ENCODE peak calls at places on chromosome 22, in four cellular contexts. R is fibroblast of lung, M is psoas muscle, Q is mesenchymal stem cell. K is an unnamed sample.

GRCh38 chr22:45503071-45503815 is 560 bp downstream of the FBLN1 start:
- DNase-seq in R (no peak), M (no peak), Q (peak; percentile 45), K (peak; percentile 68)

GRCh38 chr22:45284705-45285305 is at the start of gene UPK3A:
- DNase-seq in R (no peak), M (peak; percentile 88), Q (peak; percentile 29), K (peak; percentile 64)

GRCh38 chr22:43883012-43883661 is 8.7 kb downstream of the PNPLA5 start:
- DNase-seq in R (peak; percentile 79), M (peak; percentile 36), Q (peak; percentile 63), K (peak; percentile 74)

GRCh38 chr22:48947636-48948035 is 880.0 kb downstream of the BRD1 start:
- DNase-seq in R (no peak), M (no peak), Q (no peak), K (no peak)

GRCh38 chr22:45150139-45150538 is 13.6 kb upstream of the NUP50 start:
- DNase-seq in R (no peak), M (no peak), Q (no peak), K (no peak)

GRCh38 chr22:32202539-32203180 is 2.2 kb downstream of the RFPL2 start:
- DNase-seq in R (peak; percentile 16), M (no peak), Q (peak; percentile 14), K (peak; percentile 37)

GRCh38 chr22:37345863-37346514 is 63.7 kb downstream of the CYTH4 start:
- DNase-seq in R (peak; percentile 92), M (no peak), Q (peak; percentile 81), K (no peak)

GRCh38 chr22:37330200-37331033 is 48.1 kb downstream of the CYTH4 start:
- DNase-seq in R (peak; percentile 79), M (no peak), Q (peak; percentile 92), K (peak; percentile 88)

GRCh38 chr22:38467904-38468760 is at the start of gene KDELR3:
- DNase-seq in R (peak; percentile 55), M (peak; percentile 73), Q (peak; percentile 71), K (no peak)

GRCh38 chr22:29987143-29987542 is 93.1 kb upstream of the HORMAD2 start:
- DNase-seq in R (no peak), M (no peak), Q (no peak), K (no peak)

GRCh38 chr22:22342697-22343602 is 98.4 kb downstream of the VPREB1 start:
- DNase-seq in R (peak; percentile 8), M (no peak), Q (peak; percentile 24), K (peak; percentile 57)

GRCh38 chr22:27749597-27750225 is 51.8 kb downstream of the MN1 start:
- DNase-seq in R (peak; percentile 27), M (no peak), Q (peak; percentile 59), K (no peak)

GRCh38 chr22:17982572-17983141 is 41.7 kb downstream of the MICAL3 start:
- DNase-seq in R (no peak), M (no peak), Q (no peak), K (no peak)

GRCh38 chr22:27348634-27349033 is 452.9 kb downstream of the MN1 start:
- DNase-seq in R (peak; percentile 9), M (no peak), Q (peak; percentile 10), K (no peak)

GRCh38 chr22:46796566-46797195 is 34.2 kb downstream of the TBC1D22A start:
- DNase-seq in R (no peak), M (no peak), Q (no peak), K (no peak)

GRCh38 chr22:46794491-46794890 is 32.0 kb downstream of the TBC1D22A start:
- DNase-seq in R (no peak), M (no peak), Q (no peak), K (no peak)

GRCh38 chr22:46794067-46794466 is 31.6 kb downstream of the TBC1D22A start:
- DNase-seq in R (no peak), M (no peak), Q (no peak), K (no peak)

GRCh38 chr22:46795845-46796565 is 33.6 kb downstream of the TBC1D22A start:
- DNase-seq in R (no peak), M (no peak), Q (no peak), K (no peak)

DNA sequence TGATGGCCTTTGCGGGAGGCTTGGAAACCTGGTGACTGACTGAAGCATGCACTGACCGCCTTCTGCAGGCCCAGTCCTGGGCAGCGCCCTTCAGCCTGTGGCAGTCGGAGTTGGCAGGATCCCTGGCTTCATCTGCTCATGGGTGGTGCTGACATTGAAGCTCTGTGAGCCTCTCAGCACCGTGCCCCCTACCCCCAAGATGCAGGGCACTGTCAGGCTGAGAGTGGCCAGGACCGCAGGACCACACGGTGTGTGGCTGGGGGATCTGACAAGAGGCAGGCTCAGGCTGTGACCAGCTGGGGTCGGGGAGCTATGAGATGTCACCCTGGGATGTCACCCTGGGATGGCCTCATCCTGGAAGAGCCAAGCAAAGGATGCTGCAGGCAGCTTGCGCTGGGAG is 32.7 kb downstream of the TBC1D22A start:
- DNase-seq in R (no peak), M (no peak), Q (no peak), K (no peak)
- H3K36me3 ChIP-seq in R (peaks cover 7% of the 10 kb centered on the region), M (peaks cover 51% of the 10 kb centered on the region), Q (peaks cover 61% of the 10 kb centered on the region), K (peaks cover 50% of the 10 kb centered on the region)

GRCh38 chr22:50446708-50447575 is 27.9 kb downstream of the SBF1 start:
- DNase-seq in R (no peak), M (no peak), Q (no peak), K (no peak)
- H3K36me3 ChIP-seq in R (peaks cover 24% of the 10 kb centered on the region), M (peaks cover 82% of the 10 kb centered on the region), Q (peaks cover 67% of the 10 kb centered on the region), K (peaks cover 83% of the 10 kb centered on the region)

GRCh38 chr22:23800297-23801237 is 13.8 kb downstream of the SMARCB1 start:
- DNase-seq in R (no peak), M (no peak), Q (no peak), K (no peak)

GRCh38 chr22:23793326-23793725 is 6.6 kb downstream of the SMARCB1 start:
- DNase-seq in R (no peak), M (no peak), Q (no peak), K (no peak)

GRCh38 chr22:23801238-23801821 is 14.6 kb downstream of the SMARCB1 start:
- DNase-seq in R (no peak), M (no peak), Q (no peak), K (no peak)

GRCh38 chr22:23791737-23792645 is 5.2 kb downstream of the SMARCB1 start:
- DNase-seq in R (no peak), M (no peak), Q (no peak), K (no peak)

DNA sequence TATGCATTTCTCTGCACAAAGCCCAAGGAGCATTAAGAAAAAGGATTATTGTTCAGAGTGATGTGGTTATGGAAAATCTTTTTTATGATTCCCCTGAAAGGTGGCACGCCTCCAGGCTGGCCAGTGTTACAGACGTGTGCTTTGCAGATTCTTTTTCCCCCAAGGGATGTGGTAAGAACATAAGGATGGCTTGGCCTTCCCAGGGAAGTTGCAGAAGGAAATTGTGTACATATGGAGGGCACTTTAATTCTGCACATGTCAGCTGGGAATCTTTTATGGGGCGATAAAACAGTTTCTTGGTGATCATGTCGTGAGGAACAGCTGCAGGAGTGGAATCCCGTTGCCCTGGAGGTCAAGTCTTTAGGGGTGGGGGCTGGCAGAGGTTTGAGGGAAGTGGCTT is 9.7 kb downstream of the SMARCB1 start:
- DNase-seq in R (peak; percentile 39), M (no peak), Q (no peak), K (no peak)
- H3K36me3 ChIP-seq in R (peaks cover 22% of the 10 kb centered on the region), M (peaks cover 92% of the 10 kb centered on the region), Q (peaks cover 72% of the 10 kb centered on the region), K (peaks cover 87% of the 10 kb centered on the region)

GRCh38 chr22:41518048-41518347 is 26.3 kb downstream of the POLR3H start:
- DNase-seq in R (no peak), M (no peak), Q (no peak), K (no peak)

GRCh38 chr22:41513391-41513790 is 30.9 kb downstream of the POLR3H start:
- DNase-seq in R (no peak), M (peak; percentile 80), Q (no peak), K (no peak)

GRCh38 chr22:41512421-41513194 is 31.7 kb downstream of the POLR3H start:
- DNase-seq in R (peak; percentile 76), M (peak; percentile 87), Q (peak; percentile 72), K (peak; percentile 57)

GRCh38 chr22:41517172-41518047 is 26.9 kb downstream of the POLR3H start:
- DNase-seq in R (peak; percentile 63), M (peak; percentile 85), Q (peak; percentile 59), K (peak; percentile 57)

DNA sequence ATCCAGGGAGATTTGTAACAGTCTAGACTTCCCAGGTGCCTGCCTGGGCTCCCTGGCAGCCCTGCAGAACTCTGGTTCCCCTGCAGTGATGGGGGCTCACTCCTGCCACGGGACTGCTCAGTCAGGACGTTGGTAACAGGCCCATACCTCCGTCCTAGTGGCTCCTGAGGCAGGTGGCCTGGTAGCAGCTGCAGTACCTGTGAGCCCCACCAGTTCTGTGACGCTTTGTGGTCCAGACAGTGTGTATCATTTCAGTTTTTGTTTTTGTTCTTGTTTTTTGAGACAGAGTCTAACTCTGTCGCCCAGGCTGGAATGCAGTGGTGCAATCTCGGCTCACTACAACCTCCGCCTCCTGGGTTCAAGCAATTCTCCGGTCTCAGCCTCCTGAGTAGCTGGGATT is 27.8 kb downstream of the POLR3H start:
- DNase-seq in R (no peak), M (no peak), Q (no peak), K (no peak)
- H3K36me3 ChIP-seq in R (peaks cover 22% of the 10 kb centered on the region), M (peaks cover 90% of the 10 kb centered on the region), Q (peaks cover 63% of the 10 kb centered on the region), K (peaks cover 37% of the 10 kb centered on the region)

GRCh38 chr22:19070397-19071169 is 51.6 kb downstream of the DGCR2 start:
- DNase-seq in R (no peak), M (no peak), Q (no peak), K (no peak)

GRCh38 chr22:19080853-19081252 is 41.4 kb downstream of the DGCR2 start:
- DNase-seq in R (no peak), M (no peak), Q (no peak), K (no peak)

GRCh38 chr22:19079691-19080090 is 42.5 kb downstream of the DGCR2 start:
- DNase-seq in R (no peak), M (no peak), Q (no peak), K (no peak)

GRCh38 chr22:19069451-19069850 is 52.8 kb downstream of the DGCR2 start:
- DNase-seq in R (no peak), M (no peak), Q (no peak), K (no peak)

GRCh38 chr22:19075404-19075803 is 46.8 kb downstream of the DGCR2 start:
- DNase-seq in R (no peak), M (no peak), Q (no peak), K (no peak)
- H3K36me3 ChIP-seq in R (peaks cover 2% of the 10 kb centered on the region), M (peaks cover 24% of the 10 kb centered on the region), Q (peaks cover 45% of the 10 kb centered on the region), K (peaks cover 9% of the 10 kb centered on the region)

DNA sequence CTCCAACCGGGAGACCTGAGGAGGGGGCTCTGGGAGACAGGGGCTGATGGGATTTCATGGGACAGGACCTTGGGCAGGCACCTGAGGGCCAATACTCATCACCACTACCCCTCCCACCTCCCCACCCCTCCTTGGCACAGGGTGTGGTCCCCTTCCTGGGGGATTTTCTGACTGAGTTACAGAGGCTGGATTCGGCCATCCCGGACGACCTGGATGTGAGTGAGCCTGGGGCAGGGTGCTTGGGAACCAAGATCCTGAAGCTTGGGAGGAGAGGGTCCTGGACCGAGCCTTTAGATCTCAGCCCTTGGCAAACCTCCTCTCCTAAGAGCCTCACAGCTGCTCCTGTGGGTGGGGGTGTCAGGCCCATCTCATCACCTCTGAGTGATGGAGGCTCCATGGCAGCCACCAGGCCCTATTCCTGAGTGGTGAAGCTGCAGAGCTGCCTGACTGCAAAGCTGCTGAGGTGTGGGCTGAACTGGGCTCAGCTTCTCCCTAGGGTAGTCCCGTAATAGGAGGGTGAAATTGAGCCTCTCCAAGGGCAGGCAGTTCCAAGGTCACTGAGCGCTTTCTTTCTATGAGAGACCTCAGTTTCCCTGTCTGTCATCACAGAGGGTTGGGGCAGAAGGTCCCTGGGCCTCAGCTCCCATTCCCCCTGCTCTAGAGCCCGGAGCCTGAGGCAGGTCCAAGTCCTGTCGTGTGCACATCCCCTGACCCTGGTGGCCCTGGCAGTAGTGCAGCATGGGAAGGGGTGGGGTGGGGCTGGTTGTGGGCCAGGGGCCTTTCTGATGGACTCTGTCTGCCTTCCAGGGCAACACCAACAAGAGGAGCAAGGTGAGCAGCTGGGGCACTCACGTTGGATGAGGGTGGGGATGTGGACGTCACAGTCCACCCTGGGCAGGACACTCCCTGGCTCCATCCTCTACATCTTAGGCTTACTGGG is 6.5 kb downstream of the RGL4 start:
- DNase-seq in R (no peak), M (no peak), Q (no peak), K (no peak)
- H3K36me3 ChIP-seq in R (no peaks in the 10 kb centered on the region), M (peaks cover 49% of the 10 kb centered on the region), Q (peaks cover 64% of the 10 kb centered on the region), K (peaks cover 81% of the 10 kb centered on the region)

K was measured in neuronal stem cell.